ENCODE peak calls at places on chromosomes 4 and X, in five cellular contexts. Y is H54, V is hippocampal formation, S is endothelial cell, I is GM12865. O is an unnamed sample.
A peak's percentile ranks its signal among the peaks of the same experiment; 100 is the strongest.

GRCh38 chrX:15915959-15916703 is 61.5 kb upstream of the AP1S2 start:
- DNase-seq in I (no peak), Y (no peak), V (no peak), S (no peak), O (no peak)

GRCh38 chr4:156291317-156291716 is 337.7 kb upstream of the CTSO start:
- DNase-seq in S (no peak), Y (no peak), I (no peak), V (no peak), O (no peak)

GRCh38 chrX:47697171-47697570 is 38.2 kb upstream of the UXT start:
- DNase-seq in V (no peak), S (no peak), Y (no peak), I (no peak), O (no peak)

GRCh38 chr4:136106753-136107152 is 1425.5 kb downstream of the PCDH18 start:
- DNase-seq in I (no peak), V (no peak), S (no peak), Y (no peak), O (no peak)

GRCh38 chr4:107647591-107647990 is 72.4 kb downstream of the PAPSS1 start:
- DNase-seq in V (no peak), Y (no peak), S (no peak), I (no peak), O (no peak)

GRCh38 chr4:112329672-112330372 is 32.7 kb downstream of the ALPK1 start:
- DNase-seq in I (no peak), Y (no peak), S (no peak), V (no peak), O (no peak)

GRCh38 chr4:3786196-3786869 is 20.1 kb downstream of the ADRA2C start:
- DNase-seq in Y (no peak), I (no peak), S (no peak), V (peak; percentile 59), O (peak; percentile 81)

GRCh38 chr4:38917481-38918025 is 49.9 kb downstream of the FAM114A1 start:
- DNase-seq in S (no peak), Y (no peak), I (no peak), V (no peak), O (no peak)

GRCh38 chr4:26746742-26747351 is 113.8 kb upstream of the STIM2 start:
- DNase-seq in V (no peak), S (no peak), I (peak; percentile 88), Y (no peak), O (no peak)

GRCh38 chr4:13484749-13485345 is 707 bp upstream of the RAB28 start:
- DNase-seq in Y (peak; percentile 6), S (no peak), V (peak; percentile 41), I (peak; percentile 58), O (no peak)

GRCh38 chr4:76022031-76022430 is 1.3 kb downstream of the CXCL10 start:
- DNase-seq in I (no peak), V (no peak), Y (no peak), S (no peak), O (no peak)

GRCh38 chr4:141054446-141054845 is 78.8 kb downstream of the RNF150 start:
- DNase-seq in V (no peak), Y (no peak), I (no peak), S (no peak), O (no peak)

GRCh38 chr4:87865960-87866598 is 33.3 kb downstream of the MEPE start:
- DNase-seq in Y (no peak), I (no peak), S (no peak), V (no peak), O (no peak)

GRCh38 chrX:13050151-13050550 is 5.7 kb upstream of the FAM9C start:
- DNase-seq in I (no peak), V (no peak), Y (no peak), S (no peak), O (no peak)

GRCh38 chr4:24595662-24596061 is 11.3 kb upstream of the DHX15 start:
- DNase-seq in I (no peak), V (no peak), S (no peak), Y (no peak), O (no peak)

GRCh38 chrX:23643020-23643419 is 24.3 kb upstream of the PRDX4 start:
- DNase-seq in V (no peak), I (no peak), S (no peak), Y (no peak), O (no peak)

GRCh38 chr4:136562842-136563241 is 969.5 kb downstream of the PCDH18 start:
- DNase-seq in S (no peak), I (no peak), V (no peak), Y (no peak), O (no peak)

GRCh38 chrX:154369453-154370299 is 4.8 kb downstream of the FLNA start:
- DNase-seq in Y (peak; percentile 78), I (peak; percentile 76), V (peak; percentile 13), S (peak; percentile 43), O (peak; percentile 55)

GRCh38 chr4:95545526-95545925 is 3.2 kb downstream of the UNC5C start:
- DNase-seq in S (no peak), I (no peak), Y (no peak), V (peak; percentile 68), O (no peak)

GRCh38 chr4:186772936-186773335 is 49.3 kb upstream of the FAT1 start:
- DNase-seq in V (no peak), Y (no peak), I (no peak), S (no peak), O (no peak)

GRCh38 chr4:108149588-108150380 is 18.9 kb downstream of the LEF1 start:
- DNase-seq in V (no peak), Y (no peak), I (no peak), S (no peak), O (no peak)

GRCh38 chr4:138205531-138206233 is 36.5 kb downstream of the SLC7A11 start:
- DNase-seq in I (no peak), S (no peak), V (no peak), Y (no peak), O (no peak)

GRCh38 chr4:41256131-41256739 is 493 bp upstream of the UCHL1 start:
- DNase-seq in Y (peak; percentile 7), I (no peak), V (peak; percentile 23), S (peak; percentile 5), O (no peak)

GRCh38 chrX:5409106-5409505 is 819.6 kb downstream of the NLGN4X start:
- DNase-seq in V (no peak), I (no peak), S (no peak), Y (no peak), O (no peak)

GRCh38 chrX:50049228-50049627 is 126.8 kb downstream of the CLCN5 start:
- DNase-seq in S (no peak), V (no peak), I (no peak), Y (no peak), O (no peak)

GRCh38 chrX:47191806-47192401 is 1.7 kb upstream of the UBA1 start:
- DNase-seq in Y (no peak), V (no peak), S (no peak), I (no peak), O (no peak)

GRCh38 chr4:125313497-125313896 is 1.3 kb upstream of the FAT4 start:
- DNase-seq in V (peak; percentile 88), I (peak; percentile 76), S (peak; percentile 72), Y (no peak), O (no peak)

GRCh38 chr4:76305971-76306881 is at the start of gene STBD1:
- DNase-seq in Y (peak; percentile 45), V (no peak), I (peak; percentile 41), S (peak; percentile 61), O (peak; percentile 90)

GRCh38 chr4:111228874-111229273 is 606.0 kb upstream of the PITX2 start:
- DNase-seq in V (no peak), Y (no peak), I (no peak), S (no peak), O (no peak)

GRCh38 chrX:31546130-31546529 is 474.3 kb upstream of the FTHL17 start:
- DNase-seq in Y (peak; percentile 10), S (no peak), V (peak; percentile 1), I (no peak), O (no peak)

GRCh38 chrX:106894392-106894909 is 8.7 kb downstream of the RIPPLY1 start:
- DNase-seq in I (peak; percentile 54), S (peak; percentile 59), Y (peak; percentile 30), V (peak; percentile 67), O (no peak)

GRCh38 chr4:112882286-112882685 is 167.2 kb upstream of the ANK2 start:
- DNase-seq in I (no peak), Y (no peak), V (no peak), S (no peak), O (no peak)

GRCh38 chrX:18884916-18885315 is 99.0 kb downstream of the PHKA2 start:
- DNase-seq in Y (no peak), I (peak; percentile 17), S (no peak), V (no peak), O (no peak)

GRCh38 chr4:965048-965765 is 8.2 kb downstream of the DGKQ start:
- DNase-seq in S (no peak), Y (no peak), I (no peak), V (no peak), O (no peak)

O was measured in pancreas.